ENCODE peak calls at places on chromosome 3, in nine cellular contexts. N, P, S, E, R, B, O, A and G are unnamed samples.

GRCh38 chr3:31054032-31054431 is 159.6 kb upstream of the GADL1 start:
- DNase-seq in S (peak; percentile 25), R (no peak), O (no peak), N (no peak), E (no peak), P (no peak), A (no peak), B (no peak), G (no peak)

GRCh38 chr3:39136533-39137434 is 16.6 kb downstream of the CSRNP1 start:
- DNase-seq in R (no peak), O (no peak), B (no peak), N (no peak), A (no peak), P (no peak), S (no peak), E (no peak), G (no peak)

GRCh38 chr3:110656394-110656793 is 415.2 kb upstream of the NECTIN3 start:
- DNase-seq in R (no peak), A (peak; percentile 25), S (no peak), N (peak; percentile 32), B (peak; percentile 67), E (no peak), P (no peak), O (peak; percentile 42), G (peak; percentile 25)

GRCh38 chr3:168047190-168047795 is 48.4 kb downstream of the GOLIM4 start:
- DNase-seq in S (peak; percentile 73), P (peak; percentile 70), E (peak; percentile 55), A (peak; percentile 92), R (peak; percentile 64), N (peak; percentile 88), B (peak; percentile 83), O (peak; percentile 88), G (peak; percentile 90)

GRCh38 chr3:150681037-150681436 is 22.7 kb downstream of the ERICH6 start:
- DNase-seq in S (no peak), B (no peak), E (no peak), N (no peak), R (no peak), O (no peak), A (no peak), P (no peak), G (no peak)

GRCh38 chr3:165181556-165181955 is 14.6 kb downstream of the SLITRK3 start:
- DNase-seq in P (no peak), B (no peak), A (no peak), R (no peak), E (no peak), S (no peak), O (no peak), N (no peak), G (no peak)

GRCh38 chr3:149120051-149120972 is 9.1 kb upstream of the HPS3 start:
- DNase-seq in B (peak; percentile 80), S (peak; percentile 35), N (peak; percentile 82), A (peak; percentile 87), P (peak; percentile 71), O (peak; percentile 85), E (peak; percentile 51), R (peak; percentile 31), G (peak; percentile 87)

GRCh38 chr3:16496408-16497222 is 16.9 kb downstream of the RFTN1 start:
- DNase-seq in P (no peak), S (no peak), B (no peak), N (no peak), O (no peak), R (no peak), E (no peak), A (no peak), G (peak; percentile 24)

GRCh38 chr3:190064112-190064511 is 56.6 kb downstream of the P3H2 start:
- DNase-seq in B (peak; percentile 82), S (peak; percentile 83), A (peak; percentile 92), E (no peak), P (no peak), R (peak; percentile 89), N (peak; percentile 84), O (peak; percentile 83), G (peak; percentile 86)

GRCh38 chr3:105700575-105700974 is 168.2 kb downstream of the CBLB start:
- DNase-seq in E (no peak), S (no peak), R (no peak), P (no peak), A (no peak), O (no peak), B (no peak), N (no peak), G (no peak)

GRCh38 chr3:37456270-37456708 is 281.9 kb upstream of the LRRFIP2 start:
- DNase-seq in P (no peak), O (peak; percentile 65), R (peak; percentile 2), B (no peak), E (no peak), N (peak; percentile 65), S (no peak), A (no peak), G (peak; percentile 44)

GRCh38 chr3:39408493-39409372 is 2.2 kb downstream of the RPSA start:
- DNase-seq in N (no peak), E (no peak), O (no peak), A (no peak), R (no peak), B (no peak), S (no peak), P (no peak), G (no peak)

GRCh38 chr3:127938800-127939199 is 23.8 kb downstream of the KBTBD12 start:
- DNase-seq in R (no peak), P (no peak), A (no peak), O (no peak), B (no peak), E (no peak), S (no peak), N (no peak), G (no peak)

GRCh38 chr3:156274791-156275190 is 154.4 kb downstream of the KCNAB1 start:
- DNase-seq in N (no peak), B (no peak), E (peak; percentile 11), A (no peak), S (no peak), O (no peak), R (no peak), P (no peak), G (no peak)

GRCh38 chr3:131608741-131609140 is 106.0 kb upstream of the MRPL3 start:
- DNase-seq in E (no peak), P (no peak), S (no peak), B (no peak), R (no peak), N (peak; percentile 30), O (peak; percentile 4), A (no peak), G (peak; percentile 3)

GRCh38 chr3:107516475-107516874 is 6.3 kb upstream of the BBX start:
- DNase-seq in S (no peak), A (no peak), N (no peak), R (no peak), O (no peak), B (no peak), P (no peak), E (no peak), G (no peak)

GRCh38 chr3:107514453-107514852 is 8.3 kb upstream of the BBX start:
- DNase-seq in S (no peak), B (no peak), N (no peak), A (no peak), O (no peak), P (no peak), R (no peak), E (no peak), G (no peak)

GRCh38 chr3:107508331-107508730 is 14.4 kb upstream of the BBX start:
- DNase-seq in E (no peak), B (no peak), S (no peak), N (no peak), A (no peak), R (no peak), P (no peak), O (no peak), G (no peak)

GRCh38 chr3:107506458-107506857 is 16.3 kb upstream of the BBX start:
- DNase-seq in S (peak; percentile 12), R (no peak), P (no peak), A (peak; percentile 25), O (no peak), E (no peak), B (no peak), N (peak; percentile 15), G (no peak)

GRCh38 chr3:107512108-107512507 is 10.7 kb upstream of the BBX start:
- DNase-seq in O (no peak), E (no peak), N (no peak), S (no peak), P (no peak), B (no peak), R (no peak), A (peak; percentile 45), G (no peak)
- TF ChIP-seq CTCF in O (no peak), E (no peak), N (peak; percentile 8), S (no peak), P (peak; percentile 16), B (no peak), R (peak; percentile 23), A (peak; percentile 44), G (peak; percentile 3)

GRCh38 chr3:177057768-177058167 is 139.5 kb downstream of the TBL1XR1 start:
- DNase-seq in A (no peak), E (no peak), N (no peak), O (no peak), P (no peak), B (no peak), R (no peak), S (no peak), G (no peak)
- H3K4me3 ChIP-seq in A (no peak overlapping the region), E (no peak overlapping the region), N (no peak overlapping the region), O (no peak overlapping the region), P (no peak overlapping the region), B (no peak overlapping the region), R (no peak overlapping the region), S (no peak overlapping the region), G (no peak overlapping the region)

GRCh38 chr3:79018671-79019136 is 749.1 kb downstream of the ROBO1 start:
- DNase-seq in R (peak; percentile 73), B (peak; percentile 54), N (peak; percentile 83), A (peak; percentile 83), O (peak; percentile 78), P (peak; percentile 77), S (peak; percentile 72), E (peak; percentile 45), G (peak; percentile 70)
- TF ChIP-seq CTCF in R (peak; percentile 3), B (no peak), N (peak; percentile 31), A (peak; percentile 24), O (no peak), P (no peak), S (peak; percentile 34), E (no peak), G (no peak)

GRCh38 chr3:55639143-55639542 is 152.0 kb upstream of the WNT5A start:
- DNase-seq in P (no peak), R (no peak), N (no peak), B (no peak), S (no peak), E (no peak), A (no peak), O (no peak), G (no peak)

GRCh38 chr3:55639886-55640765 is 153.0 kb upstream of the WNT5A start:
- DNase-seq in S (peak; percentile 87), P (no peak), A (no peak), B (no peak), R (no peak), O (no peak), E (no peak), N (no peak), G (no peak)

GRCh38 chr3:55636300-55637195 is 149.4 kb upstream of the WNT5A start:
- DNase-seq in O (no peak), R (no peak), E (no peak), N (no peak), A (no peak), S (no peak), P (no peak), B (no peak), G (no peak)

GRCh38 chr3:55634345-55634744 is 147.2 kb upstream of the WNT5A start:
- DNase-seq in O (no peak), E (no peak), R (no peak), N (no peak), S (no peak), A (no peak), B (no peak), P (no peak), G (no peak)

GRCh38 chr3:55637906-55638635 is 151.0 kb upstream of the WNT5A start:
- DNase-seq in A (no peak), P (no peak), E (no peak), B (no peak), R (no peak), N (no peak), O (no peak), S (peak; percentile 39), G (no peak)
- H3K4me3 ChIP-seq in A (no peak overlapping the region), P (no peak overlapping the region), E (no peak overlapping the region), B (no peak overlapping the region), R (no peak overlapping the region), N (no peak overlapping the region), O (no peak overlapping the region), S (no peak overlapping the region), G (no peak overlapping the region)